ENCODE peak calls at places on chromosomes 6 and 20, in four cellular contexts. G, T, Q and D are unnamed samples.

GRCh38 chr20:13231031-13231752 is 10.1 kb downstream of the ISM1 start:
- DNase-seq in G (no peak), T (no peak), Q (peak), D (no peak)

GRCh38 chr6:31336872-31337496 is 20.0 kb downstream of the HLA-B start:
- DNase-seq in G (no peak), T (no peak), Q (no peak), D (no peak)

GRCh38 chr6:160455484-160456213 is 107.5 kb downstream of the SLC22A3 start:
- DNase-seq in G (peak), T (peak), Q (peak), D (peak)

GRCh38 chr6:111087871-111088667 is 766 bp downstream of the SLC16A10 start:
- DNase-seq in G (peak), T (peak), Q (no peak), D (no peak)

GRCh38 chr6:123888779-123889513 is 85.3 kb downstream of the NKAIN2 start:
- DNase-seq in G (no peak), T (no peak), Q (no peak), D (no peak)

GRCh38 chr6:142537612-142538478 is 236.0 kb downstream of the ADGRG6 start:
- DNase-seq in G (no peak), T (no peak), Q (peak), D (no peak)

GRCh38 chr20:1209447-1210387 is 6.5 kb downstream of the C20orf202 start:
- DNase-seq in G (no peak), T (no peak), Q (peak), D (no peak)

GRCh38 chr6:34593741-34594140 is 37.6 kb upstream of the SPDEF start:
- DNase-seq in G (no peak), T (peak), Q (no peak), D (no peak)

GRCh38 chr6:42140051-42140450 is 2.4 kb downstream of the C6orf132 start:
- DNase-seq in G (no peak), T (peak), Q (no peak), D (no peak)

GRCh38 chr6:170083236-170084051 is 207.4 kb downstream of the DLL1 start:
- DNase-seq in G (no peak), T (peak), Q (no peak), D (peak)

GRCh38 chr20:53463101-53463972 is 130.3 kb downstream of the ZNF217 start:
- DNase-seq in G (no peak), T (no peak), Q (no peak), D (no peak)

GRCh38 chr6:140921366-140922226 is 1211.1 kb upstream of the GJE1 start:
- DNase-seq in G (peak), T (peak), Q (peak), D (no peak)

GRCh38 chr6:38775870-38776269 is 60.8 kb downstream of the DNAH8 start:
- DNase-seq in G (no peak), T (no peak), Q (peak), D (no peak)

GRCh38 chr20:38023181-38024085 is 9.8 kb downstream of the TTI1 start:
- DNase-seq in G (no peak), T (no peak), Q (peak), D (no peak)

GRCh38 chr20:54772931-54773642 is 297.7 kb downstream of the DOK5 start:
- DNase-seq in G (no peak), T (no peak), Q (no peak), D (no peak)

DNA sequence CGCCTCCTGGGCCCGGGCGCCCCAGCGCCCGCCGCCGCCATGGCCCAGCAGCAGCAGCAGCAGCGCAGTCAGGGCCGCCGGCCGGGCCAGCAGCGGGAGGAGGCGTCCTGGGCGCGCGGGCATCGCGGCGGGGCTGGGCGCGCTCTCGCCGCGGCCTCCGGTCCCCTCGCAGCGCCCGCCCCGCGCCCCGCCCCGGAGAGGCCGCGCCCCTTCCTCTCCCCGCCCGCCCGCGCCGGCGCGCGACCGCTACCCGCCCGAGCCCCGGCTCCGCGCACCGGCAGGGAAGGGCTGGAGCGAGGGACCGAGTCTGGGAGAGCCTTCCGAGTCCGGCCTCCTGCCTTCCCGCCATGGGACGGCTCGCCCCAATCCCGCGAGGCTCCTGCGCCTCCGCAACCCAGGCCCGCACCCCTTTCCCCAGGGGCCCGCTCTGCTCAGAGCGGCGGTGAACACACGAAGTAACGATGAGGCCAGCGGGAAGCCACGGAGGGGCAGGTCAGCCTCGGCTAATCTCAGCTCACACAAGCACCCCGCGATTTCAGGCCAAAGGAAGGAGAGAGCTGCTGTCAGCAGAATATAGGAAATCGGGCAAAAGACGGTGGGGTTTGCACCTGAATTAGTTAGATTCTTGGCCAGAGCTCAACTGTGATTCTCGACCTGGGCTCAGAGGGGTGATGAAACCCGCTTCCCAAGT is at the start of gene TXNDC5:
- DNase-seq in G (peak), T (peak), Q (peak), D (peak)
- TF ChIP-seq POLR2A in G (peak), T (peak), Q (no peak), D (no peak)

GRCh38 chr20:47905628-47906487 is 120.6 kb upstream of the SULF2 start:
- DNase-seq in G (no peak), T (no peak), Q (no peak), D (no peak)
- H3K4me3 ChIP-seq in G (no peak), T (no peak), Q (no peak), D (no peak)

GRCh38 chr6:33277663-33278391 is 904 bp downstream of the B3GALT4 start:
- DNase-seq in G (no peak), T (no peak), Q (no peak), D (no peak)

GRCh38 chr6:33276581-33276863 is 401 bp upstream of the B3GALT4 start:
- DNase-seq in G (no peak), T (no peak), Q (no peak), D (no peak)

GRCh38 chr6:33278392-33278741 is 1.4 kb downstream of the B3GALT4 start:
- DNase-seq in G (no peak), T (no peak), Q (no peak), D (no peak)

GRCh38 chr6:33278810-33279209 is 1.9 kb downstream of the B3GALT4 start:
- DNase-seq in G (no peak), T (no peak), Q (no peak), D (no peak)

DNA sequence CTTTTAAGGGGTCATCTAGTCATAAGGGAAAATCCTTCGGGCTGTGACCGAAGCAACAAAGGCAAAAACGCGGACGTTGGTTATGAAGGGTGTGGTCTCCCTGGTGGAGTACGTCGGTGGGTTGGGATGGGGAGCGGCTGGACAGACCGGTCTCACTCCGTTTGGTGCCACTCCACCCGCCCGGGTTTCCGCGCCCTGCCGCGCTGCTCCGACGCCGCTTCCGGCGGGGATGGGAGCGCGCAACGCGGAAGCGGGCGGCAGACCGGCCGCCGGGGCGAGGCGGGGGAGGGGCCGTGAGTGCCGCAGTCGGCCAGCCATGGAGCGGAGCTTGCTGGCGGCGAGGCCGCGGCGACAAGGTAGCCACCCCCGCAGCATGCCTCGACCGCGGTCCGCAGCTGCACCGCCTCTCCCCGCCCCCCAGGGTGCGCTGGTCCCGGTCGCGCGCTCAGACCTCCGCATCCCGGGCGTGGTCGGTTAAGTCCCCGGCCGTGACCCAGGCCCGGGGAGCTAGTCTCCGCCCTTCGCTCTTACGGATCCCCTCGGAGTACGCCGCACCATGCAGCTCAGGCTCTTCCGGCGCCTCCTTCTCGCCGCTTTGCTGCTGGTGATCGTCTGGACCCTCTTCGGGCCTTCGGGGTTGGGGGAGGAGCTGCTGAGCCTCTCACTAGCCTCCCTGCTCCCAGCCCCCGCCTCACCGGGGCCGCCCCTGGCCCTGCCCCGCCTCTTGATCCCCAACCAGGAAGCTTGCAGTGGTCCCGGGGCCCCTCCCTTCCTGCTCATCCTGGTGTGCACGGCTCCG is at the start of gene B3GALT4:
- DNase-seq in G (peak), T (peak), Q (peak), D (peak)
- TF ChIP-seq POLR2A in G (peak), T (peak), Q (peak), D (peak)

DNA sequence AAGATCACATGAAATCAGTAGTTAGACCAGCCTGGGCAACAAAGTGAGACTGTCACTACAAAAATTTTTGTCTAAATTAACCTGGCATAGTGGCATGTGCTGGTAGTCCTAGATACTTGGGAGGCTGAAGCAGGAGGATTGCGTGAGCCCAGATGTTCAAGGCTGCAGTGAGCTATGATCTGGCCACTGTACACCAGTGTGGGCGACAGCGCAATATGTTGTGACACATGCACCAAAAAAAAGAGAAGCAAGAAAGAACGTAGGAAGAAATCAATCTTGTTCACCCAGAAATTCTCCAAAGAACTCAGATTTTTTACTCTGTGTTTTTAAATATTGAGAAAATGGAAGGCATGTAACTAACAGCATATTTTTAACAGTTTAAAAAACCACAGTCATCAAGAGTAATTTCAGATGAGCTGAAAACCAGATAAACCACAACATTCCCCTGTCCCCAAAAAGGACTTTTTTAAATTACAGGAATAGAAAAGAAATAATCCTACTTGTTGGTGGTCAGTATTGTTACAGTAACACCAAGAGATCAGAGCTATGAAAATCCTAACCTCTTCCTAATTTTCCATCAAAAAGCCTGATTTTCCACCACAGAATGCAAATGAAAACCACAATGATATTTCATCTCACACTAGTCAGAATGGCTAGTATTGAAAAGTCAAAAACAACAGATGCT is 240.2 kb downstream of the KHDC1L start:
- DNase-seq in G (no peak), T (no peak), Q (peak), D (no peak)
- H3K4me3 ChIP-seq in G (no peak), T (no peak), Q (no peak), D (no peak)

DNA sequence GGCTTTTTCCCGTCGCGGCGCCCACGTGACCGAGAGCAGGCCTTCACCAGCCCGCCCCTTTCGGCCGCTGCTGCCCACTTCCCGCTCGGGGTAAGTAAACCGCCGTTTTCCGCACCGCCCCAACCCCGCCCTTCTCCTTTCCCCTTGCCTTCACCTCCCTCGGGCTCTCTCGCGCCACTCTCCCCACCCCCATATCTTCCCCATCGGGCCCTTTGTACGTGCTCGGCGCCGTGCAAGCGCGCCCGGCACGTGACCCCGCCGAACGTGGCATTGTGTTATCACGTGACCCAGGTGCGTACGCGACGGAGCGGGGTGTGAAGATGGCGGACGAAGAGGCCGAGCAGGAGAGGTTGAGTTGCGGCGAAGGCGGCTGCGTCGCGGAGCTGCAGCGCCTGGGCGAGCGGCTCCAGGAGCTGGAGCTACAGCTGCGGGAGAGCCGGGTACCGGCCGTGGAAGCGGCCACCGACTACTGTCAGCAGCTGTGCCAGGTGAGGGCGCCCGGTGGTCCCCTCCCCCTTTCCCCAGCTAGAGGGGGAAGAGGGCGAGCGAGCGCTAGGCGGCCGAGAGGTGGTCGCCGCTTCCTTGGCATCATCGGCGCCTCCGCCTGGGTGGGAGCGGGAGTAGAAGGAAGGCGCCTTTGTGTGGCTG is at the start of gene ZNF292:
- DNase-seq in G (peak), T (peak), Q (peak), D (peak)
- TF ChIP-seq POLR2A in G (peak), T (peak), Q (peak), D (no peak)